ENCODE peak calls at places on chromosomes 7 and 10, in five cellular contexts. One of them, this sample, is unnamed.

GRCh38 chr10:11181996-11182395 is 164.3 kb downstream of the CELF2 start:
- DNase-seq in NCI-H2171 treated with DMSO at 0.1 percent for 48 hours: no peak
- DNase-seq in HEK293T: no peak
- DNase-seq in midbrain: no peak
- DNase-seq in MV-4-11: no peak
- DNase-seq in this sample: no peak

GRCh38 chr7:90384433-90384832 is 18.8 kb upstream of the CLDN12 start:
- DNase-seq in NCI-H2171 treated with DMSO at 0.1 percent for 48 hours: no peak
- DNase-seq in midbrain: no peak
- DNase-seq in MV-4-11: no peak
- DNase-seq in HEK293T: no peak
- DNase-seq in this sample: no peak

GRCh38 chr10:130261766-130262165 is 125.6 kb downstream of the GLRX3 start:
- DNase-seq in HEK293T: no peak
- DNase-seq in midbrain: no peak
- DNase-seq in MV-4-11: no peak
- DNase-seq in NCI-H2171 treated with DMSO at 0.1 percent for 48 hours: no peak
- DNase-seq in this sample: no peak

GRCh38 chr10:110436554-110437350 is 61.0 kb upstream of the DUSP5 start:
- DNase-seq in HEK293T: no peak
- DNase-seq in NCI-H2171 treated with DMSO at 0.1 percent for 48 hours: no peak
- DNase-seq in MV-4-11: no peak
- DNase-seq in midbrain: no peak
- DNase-seq in this sample: no peak

GRCh38 chr7:14125998-14126397 is 136.5 kb upstream of the ETV1 start:
- DNase-seq in MV-4-11: no peak
- DNase-seq in NCI-H2171 treated with DMSO at 0.1 percent for 48 hours: no peak
- DNase-seq in HEK293T: no peak
- DNase-seq in midbrain: no peak
- DNase-seq in this sample: no peak

GRCh38 chr7:39042706-39043105 is 65.0 kb downstream of the POU6F2 start:
- DNase-seq in midbrain: no peak
- DNase-seq in HEK293T: no peak
- DNase-seq in MV-4-11: no peak
- DNase-seq in NCI-H2171 treated with DMSO at 0.1 percent for 48 hours: peak
- DNase-seq in this sample: no peak

GRCh38 chr7:157357129-157358040 is 20.6 kb downstream of the DNAJB6 start:
- DNase-seq in midbrain: no peak
- DNase-seq in HEK293T: no peak
- DNase-seq in NCI-H2171 treated with DMSO at 0.1 percent for 48 hours: no peak
- DNase-seq in MV-4-11: peak
- DNase-seq in this sample: no peak

GRCh38 chr7:117830422-117830954 is 42.8 kb downstream of the CTTNBP2 start:
- DNase-seq in HEK293T: no peak
- DNase-seq in midbrain: peak
- DNase-seq in NCI-H2171 treated with DMSO at 0.1 percent for 48 hours: no peak
- DNase-seq in MV-4-11: peak
- DNase-seq in this sample: no peak

GRCh38 chr10:34262965-34263364 is 552.1 kb downstream of the PARD3 start:
- DNase-seq in HEK293T: no peak
- DNase-seq in NCI-H2171 treated with DMSO at 0.1 percent for 48 hours: no peak
- DNase-seq in MV-4-11: no peak
- DNase-seq in midbrain: no peak
- DNase-seq in this sample: no peak

GRCh38 chr10:118753331-118753730 is 1.4 kb downstream of the CACUL1 start:
- DNase-seq in NCI-H2171 treated with DMSO at 0.1 percent for 48 hours: no peak
- DNase-seq in midbrain: no peak
- DNase-seq in HEK293T: no peak
- DNase-seq in MV-4-11: no peak
- DNase-seq in this sample: no peak

GRCh38 chr7:24898691-24899090 is 81.3 kb downstream of the OSBPL3 start:
- DNase-seq in NCI-H2171 treated with DMSO at 0.1 percent for 48 hours: no peak
- DNase-seq in HEK293T: no peak
- DNase-seq in MV-4-11: no peak
- DNase-seq in midbrain: no peak
- DNase-seq in this sample: no peak

GRCh38 chr10:61733358-61733940 is 70.7 kb downstream of the CABCOCO1 start:
- DNase-seq in midbrain: peak
- DNase-seq in MV-4-11: no peak
- DNase-seq in HEK293T: peak
- DNase-seq in NCI-H2171 treated with DMSO at 0.1 percent for 48 hours: peak
- DNase-seq in this sample: peak

GRCh38 chr10:52357986-52358385 is 43.9 kb downstream of the DKK1 start:
- DNase-seq in HEK293T: no peak
- DNase-seq in midbrain: no peak
- DNase-seq in NCI-H2171 treated with DMSO at 0.1 percent for 48 hours: no peak
- DNase-seq in MV-4-11: no peak
- DNase-seq in this sample: no peak

GRCh38 chr10:104322416-104322782 is 15.9 kb downstream of the ITPRIP start:
- DNase-seq in MV-4-11: peak
- DNase-seq in midbrain: no peak
- DNase-seq in NCI-H2171 treated with DMSO at 0.1 percent for 48 hours: peak
- DNase-seq in HEK293T: no peak
- DNase-seq in this sample: no peak

GRCh38 chr10:55630491-55631056 is 730.5 kb downstream of the ZWINT start:
- DNase-seq in midbrain: no peak
- DNase-seq in NCI-H2171 treated with DMSO at 0.1 percent for 48 hours: no peak
- DNase-seq in HEK293T: peak
- DNase-seq in MV-4-11: no peak
- DNase-seq in this sample: no peak

GRCh38 chr7:149569025-149569725 is 71.6 kb upstream of the ZNF746 start:
- DNase-seq in midbrain: no peak
- DNase-seq in HEK293T: no peak
- DNase-seq in MV-4-11: no peak
- DNase-seq in NCI-H2171 treated with DMSO at 0.1 percent for 48 hours: no peak
- DNase-seq in this sample: no peak

GRCh38 chr10:60414877-60415585 is 25.4 kb upstream of the ANK3 start:
- DNase-seq in HEK293T: no peak
- DNase-seq in NCI-H2171 treated with DMSO at 0.1 percent for 48 hours: no peak
- DNase-seq in midbrain: no peak
- DNase-seq in MV-4-11: no peak
- DNase-seq in this sample: no peak

GRCh38 chr7:20217193-20217948 is at the start of gene MACC1:
- DNase-seq in MV-4-11: peak
- DNase-seq in HEK293T: no peak
- DNase-seq in NCI-H2171 treated with DMSO at 0.1 percent for 48 hours: no peak
- DNase-seq in midbrain: no peak
- DNase-seq in this sample: peak

GRCh38 chr10:114327537-114328277 is 76.6 kb downstream of the AFAP1L2 start:
- DNase-seq in HEK293T: no peak
- DNase-seq in MV-4-11: no peak
- DNase-seq in midbrain: no peak
- DNase-seq in NCI-H2171 treated with DMSO at 0.1 percent for 48 hours: no peak
- DNase-seq in this sample: no peak

GRCh38 chr7:27200761-27201230 is 905 bp upstream of the HOXA13 start:
- DNase-seq in NCI-H2171 treated with DMSO at 0.1 percent for 48 hours: peak
- DNase-seq in HEK293T: no peak
- DNase-seq in midbrain: no peak
- DNase-seq in MV-4-11: peak
- DNase-seq in this sample: no peak

GRCh38 chr7:28990200-28990960 is 32.2 kb upstream of the TRIL start:
- DNase-seq in MV-4-11: no peak
- DNase-seq in midbrain: no peak
- DNase-seq in HEK293T: no peak
- DNase-seq in NCI-H2171 treated with DMSO at 0.1 percent for 48 hours: peak
- DNase-seq in this sample: no peak

GRCh38 chr7:21670496-21670895 is 127.7 kb downstream of the DNAH11 start:
- DNase-seq in HEK293T: no peak
- DNase-seq in MV-4-11: no peak
- DNase-seq in midbrain: no peak
- DNase-seq in NCI-H2171 treated with DMSO at 0.1 percent for 48 hours: no peak
- DNase-seq in this sample: no peak

GRCh38 chr7:150940446-150941102 is 37.5 kb downstream of the KCNH2 start:
- DNase-seq in NCI-H2171 treated with DMSO at 0.1 percent for 48 hours: peak
- DNase-seq in MV-4-11: no peak
- DNase-seq in midbrain: no peak
- DNase-seq in HEK293T: no peak
- DNase-seq in this sample: no peak

GRCh38 chr7:8481752-8482446 is 48.5 kb downstream of the NXPH1 start:
- DNase-seq in NCI-H2171 treated with DMSO at 0.1 percent for 48 hours: no peak
- DNase-seq in MV-4-11: peak
- DNase-seq in HEK293T: no peak
- DNase-seq in midbrain: peak
- DNase-seq in this sample: no peak

This sample was measured in iPS DF 6.9.